ENCODE peak calls at places on chromosomes 16 and 17, in five cellular contexts. B is lung microvascular endothelial cell; M is NCI-H1105; D is AG04450; U is activated CD4-positive, alpha-beta T cell treated with anti-CD3 and anti-CD28 coated beads, Interleukin-2, amount 50 U/mL, for 24 hours. F is an unnamed sample.

GRCh38 chr17:57913576-57914273 is 41.5 kb downstream of the CUEDC1 start:
- DNase-seq in M (no peak), D (no peak), B (no peak), U (no peak), F (no peak)

GRCh38 chr16:55368205-55368604 is 44.2 kb downstream of the IRX6 start:
- DNase-seq in B (no peak), U (no peak), M (no peak), D (no peak), F (no peak)

GRCh38 chr17:63511331-63511730 is 11.8 kb upstream of the KCNH6 start:
- DNase-seq in U (no peak), D (no peak), M (no peak), B (no peak), F (no peak)

GRCh38 chr16:81688182-81688581 is 90.9 kb upstream of the PLCG2 start:
- DNase-seq in M (no peak), B (no peak), D (no peak), U (no peak), F (no peak)

GRCh38 chr16:2981177-2981898 is 1.1 kb upstream of the PKMYT1 start:
- DNase-seq in M (no peak), B (no peak), D (no peak), U (no peak), F (no peak)

GRCh38 chr16:75070055-75070841 is 46.3 kb downstream of the LDHD start:
- DNase-seq in U (no peak), B (no peak), M (no peak), D (no peak), F (no peak)

GRCh38 chr17:6366144-6366755 is 68.7 kb downstream of the AIPL1 start:
- DNase-seq in U (no peak), D (no peak), M (no peak), B (no peak), F (no peak)

GRCh38 chr16:16025214-16025968 is 76.0 kb downstream of the ABCC1 start:
- DNase-seq in U (peak), M (no peak), B (peak), D (peak), F (no peak)

GRCh38 chr17:17420561-17421269 is 56.1 kb upstream of the MED9 start:
- DNase-seq in D (no peak), U (no peak), B (no peak), M (no peak), F (no peak)

GRCh38 chr16:88063201-88063773 is 112.1 kb downstream of the BANP start:
- DNase-seq in D (peak), M (no peak), B (peak), U (no peak), F (no peak)

GRCh38 chr16:12323007-12323699 is 346.6 kb downstream of the SNX29 start:
- DNase-seq in D (no peak), M (no peak), U (no peak), B (no peak), F (peak)

GRCh38 chr17:47225911-47226688 is 17.0 kb downstream of the MYL4 start:
- DNase-seq in D (no peak), B (peak), U (no peak), M (no peak), F (no peak)

GRCh38 chr17:61401280-61402072 is 1.8 kb downstream of the TBX2 start:
- DNase-seq in D (no peak), B (no peak), U (no peak), M (no peak), F (no peak)

GRCh38 chr16:50389900-50390896 is 21.4 kb upstream of the BRD7 start:
- DNase-seq in D (no peak), M (no peak), U (no peak), B (no peak), F (no peak)

GRCh38 chr16:80689487-80689886 is 114.9 kb downstream of the CDYL2 start:
- DNase-seq in U (no peak), D (no peak), B (no peak), M (no peak), F (no peak)

GRCh38 chr16:49856741-49857330 is 924 bp upstream of the ZNF423 start:
- DNase-seq in D (peak), U (no peak), B (peak), M (peak), F (no peak)

GRCh38 chr17:82887255-82888164 is 47.7 kb upstream of the ZNF750 start:
- DNase-seq in U (no peak), B (no peak), D (no peak), M (no peak), F (no peak)

GRCh38 chr17:31388770-31389672 is 2.5 kb upstream of the RAB11FIP4 start:
- DNase-seq in B (peak), U (no peak), M (peak), D (no peak), F (peak)

GRCh38 chr17:4870850-4871249 is 28.5 kb upstream of the C17orf107 start:
- DNase-seq in D (no peak), M (no peak), B (no peak), U (no peak), F (no peak)

GRCh38 chr17:62859146-62859545 is 51.0 kb upstream of the MARCHF10 start:
- DNase-seq in D (no peak), U (no peak), B (peak), M (no peak), F (no peak)

GRCh38 chr17:64491995-64492394 is 4.9 kb downstream of the POLG2 start:
- DNase-seq in B (no peak), M (no peak), D (no peak), U (no peak), F (no peak)

GRCh38 chr16:50266337-50267091 is at the start of gene ADCY7:
- DNase-seq in B (peak), M (no peak), U (peak), D (peak), F (peak)

GRCh38 chr17:83015511-83015910 is 63.9 kb upstream of the METRNL start:
- DNase-seq in U (no peak), D (no peak), M (no peak), B (no peak), F (no peak)

GRCh38 chr16:2256531-2257140 is 5.2 kb upstream of the ECI1 start:
- DNase-seq in M (no peak), U (no peak), B (no peak), D (no peak), F (no peak)

GRCh38 chr17:81090361-81091133 is 55.6 kb downstream of the BAIAP2 start:
- DNase-seq in U (no peak), D (no peak), B (peak), M (no peak), F (no peak)

GRCh38 chr17:75774988-75775668 is 9.5 kb upstream of the UNK start:
- DNase-seq in U (no peak), M (no peak), D (no peak), B (no peak), F (no peak)

GRCh38 chr16:89149386-89149785 is 22.2 kb upstream of the CDH15 start:
- DNase-seq in B (no peak), D (no peak), U (no peak), M (no peak), F (no peak)

GRCh38 chr16:77584205-77584859 is 138.0 kb upstream of the NUDT7 start:
- DNase-seq in B (peak), U (peak), M (no peak), D (peak), F (no peak)

GRCh38 chr16:68357923-68358322 is 47.1 kb downstream of the PRMT7 start:
- DNase-seq in D (no peak), M (no peak), U (no peak), B (no peak), F (no peak)

GRCh38 chr17:6555331-6556120 is 829 bp downstream of the PITPNM3 start:
- DNase-seq in B (peak), D (no peak), M (no peak), U (no peak), F (no peak)

GRCh38 chr17:67891481-67892119 is 66.3 kb downstream of the BPTF start:
- DNase-seq in D (peak), M (no peak), U (no peak), B (peak), F (no peak)

GRCh38 chr17:31155208-31155810 is 60.5 kb downstream of the NF1 start:
- DNase-seq in U (no peak), B (no peak), M (no peak), D (no peak), F (no peak)